ENCODE peak calls at places on chromosomes 5 and 9, in nine cellular contexts. S is fibroblast of lung, W is neuronal stem cell, A is colonic mucosa, K is GM23248, I is PC-3, J is kidney, B is IMR-90, T is endothelial cell of umbilical vein. M is an unnamed sample.

GRCh38 chr9:69173891-69174644 is at the start of gene TJP2:
- DNase-seq in T (peak), K (peak), B (peak), J (peak), S (peak), A (peak), W (peak), I (no peak), M (peak)

GRCh38 chr5:96825243-96825642 is 17.5 kb upstream of the ERAP1 start:
- DNase-seq in B (no peak), S (no peak), J (no peak), K (no peak), W (no peak), A (no peak), T (no peak), I (no peak), M (no peak)

GRCh38 chr5:137305971-137306592 is 193.0 kb downstream of the SPOCK1 start:
- DNase-seq in J (no peak), B (no peak), T (no peak), A (peak), W (no peak), I (no peak), S (no peak), K (no peak), M (no peak)

GRCh38 chr9:79026311-79026710 is 545.5 kb upstream of the TLE4 start:
- DNase-seq in A (no peak), B (no peak), J (no peak), S (no peak), W (no peak), K (peak), I (no peak), T (peak), M (peak)

GRCh38 chr9:96158909-96159575 is 142.9 kb downstream of the HSD17B3 start:
- DNase-seq in A (no peak), W (no peak), B (no peak), J (no peak), T (peak), K (no peak), I (peak), S (no peak), M (peak)

GRCh38 chr5:158139161-158139560 is 280.2 kb upstream of the CLINT1 start:
- DNase-seq in S (peak), I (peak), J (no peak), A (no peak), B (no peak), T (no peak), W (no peak), K (peak), M (peak)

GRCh38 chr5:53879708-53880356 is 319.4 kb downstream of the NDUFS4 start:
- DNase-seq in A (no peak), K (no peak), I (no peak), W (no peak), J (no peak), B (no peak), T (no peak), S (no peak), M (no peak)

GRCh38 chr5:57441557-57441956 is 41.1 kb downstream of the ACTBL2 start:
- DNase-seq in B (peak), J (no peak), T (peak), W (no peak), I (peak), S (peak), K (peak), A (no peak), M (peak)

GRCh38 chr9:17160327-17160726 is 25.5 kb downstream of the CNTLN start:
- DNase-seq in W (no peak), A (no peak), T (no peak), K (no peak), B (no peak), I (no peak), J (no peak), S (no peak), M (no peak)

GRCh38 chr5:69024241-69024651 is 69.6 kb upstream of the SLC30A5 start:
- DNase-seq in T (peak), W (peak), S (peak), A (peak), I (peak), B (peak), J (no peak), K (peak), M (peak)

GRCh38 chr9:125240649-125240999 is 519 bp downstream of the HSPA5 start:
- DNase-seq in K (peak), S (peak), I (peak), B (no peak), A (peak), W (peak), T (no peak), J (no peak), M (peak)

GRCh38 chr9:126674365-126675146 is 60.8 kb downstream of the LMX1B start:
- DNase-seq in A (no peak), S (no peak), W (no peak), B (no peak), K (no peak), I (no peak), T (no peak), J (peak), M (no peak)

GRCh38 chr9:100350188-100350587 is 2.6 kb downstream of the TEX10 start:
- DNase-seq in A (no peak), W (no peak), S (no peak), B (no peak), T (no peak), J (no peak), K (peak), I (no peak), M (no peak)

GRCh38 chr5:140481758-140482157 is 65.7 kb upstream of the EIF4EBP3 start:
- DNase-seq in J (no peak), W (no peak), A (no peak), I (peak), K (peak), S (peak), B (peak), T (no peak), M (peak)

GRCh38 chr9:98193336-98193944 is 1.0 kb upstream of the CORO2A start:
- DNase-seq in B (no peak), W (no peak), J (no peak), I (no peak), A (no peak), S (no peak), T (no peak), K (no peak), M (no peak)

GRCh38 chr9:97515662-97516061 is 14.2 kb downstream of the TMOD1 start:
- DNase-seq in S (no peak), J (no peak), I (no peak), T (no peak), A (no peak), W (no peak), B (no peak), K (no peak), M (no peak)

GRCh38 chr5:3684771-3685354 is 89.2 kb downstream of the IRX1 start:
- DNase-seq in B (no peak), S (no peak), A (no peak), W (no peak), J (no peak), I (no peak), K (no peak), T (no peak), M (no peak)

GRCh38 chr5:150638053-150638444 is 2.4 kb upstream of the SYNPO start:
- DNase-seq in A (no peak), K (no peak), S (no peak), J (no peak), W (no peak), I (no peak), T (no peak), B (no peak), M (no peak)

GRCh38 chr9:15081021-15081753 is 171.0 kb upstream of the FREM1 start:
- DNase-seq in J (no peak), S (no peak), B (no peak), T (no peak), I (no peak), W (no peak), K (no peak), A (no peak), M (no peak)

GRCh38 chr9:78397045-78397843 is 100.3 kb downstream of the PSAT1 start:
- DNase-seq in I (no peak), W (peak), B (no peak), A (no peak), K (no peak), T (no peak), S (no peak), J (no peak), M (no peak)

GRCh38 chr5:10306806-10307205 is 896 bp downstream of the CMBL start:
- DNase-seq in T (no peak), A (peak), W (no peak), I (peak), B (no peak), J (no peak), K (no peak), S (no peak), M (no peak)

GRCh38 chr5:76426391-76426802 is 23.3 kb downstream of the IQGAP2 start:
- DNase-seq in B (no peak), W (peak), T (peak), J (no peak), S (no peak), I (no peak), K (no peak), A (no peak), M (no peak)

GRCh38 chr9:77800924-77801551 is 152.9 kb upstream of the GNA14 start:
- DNase-seq in W (no peak), I (no peak), B (no peak), J (no peak), T (no peak), A (no peak), S (no peak), K (no peak), M (peak)

GRCh38 chr9:93681316-93682154 is 105.2 kb downstream of the PHF2 start:
- DNase-seq in W (no peak), A (peak), J (peak), T (no peak), K (no peak), B (no peak), S (no peak), I (no peak), M (no peak)

GRCh38 chr9:83218411-83219090 is 155.6 kb upstream of the RASEF start:
- DNase-seq in K (no peak), A (no peak), T (no peak), J (no peak), S (no peak), W (no peak), I (no peak), B (no peak), M (no peak)

GRCh38 chr5:127068771-127069330 is 4.5 kb downstream of the C5orf63 start:
- DNase-seq in J (no peak), I (peak), K (peak), S (peak), A (no peak), W (no peak), B (peak), T (peak), M (no peak)

GRCh38 chr5:172071244-172071875 is 64.9 kb upstream of the FBXW11 start:
- DNase-seq in A (no peak), I (no peak), W (no peak), S (no peak), J (no peak), B (no peak), K (no peak), T (no peak), M (no peak)

GRCh38 chr9:111759762-111760639 is 34.7 kb downstream of the SHOC1 start:
- DNase-seq in S (peak), B (peak), K (peak), I (peak), J (no peak), T (peak), A (peak), W (peak), M (peak)

GRCh38 chr9:72871685-72872084 is 81.2 kb downstream of the ALDH1A1 start:
- DNase-seq in A (no peak), S (peak), I (peak), B (peak), K (peak), J (no peak), W (no peak), T (peak), M (peak)

GRCh38 chr5:55540024-55540423 is 5.3 kb upstream of the PLPP1 start:
- DNase-seq in B (peak), J (no peak), I (peak), W (no peak), T (no peak), K (peak), S (peak), A (no peak), M (peak)

GRCh38 chr5:86500947-86501346 is 116.8 kb upstream of the COX7C start:
- DNase-seq in S (no peak), T (no peak), I (peak), J (no peak), W (no peak), B (no peak), A (no peak), K (no peak), M (no peak)

GRCh38 chr9:34554211-34555001 is 31.6 kb upstream of the ENHO start:
- DNase-seq in J (peak), W (no peak), K (peak), S (no peak), A (no peak), T (no peak), I (no peak), B (no peak), M (no peak)

GRCh38 chr5:163106098-163106497 is 331.3 kb upstream of the CCNG1 start:
- DNase-seq in K (no peak), S (no peak), T (no peak), J (no peak), I (peak), W (no peak), B (no peak), A (no peak), M (no peak)

GRCh38 chr5:147504001-147504400 is 5.9 kb downstream of the DPYSL3 start:
- DNase-seq in W (no peak), A (peak), I (no peak), B (peak), S (peak), T (peak), J (no peak), K (peak), M (no peak)

GRCh38 chr5:39395521-39395920 is 29.3 kb downstream of the DAB2 start:
- DNase-seq in W (no peak), S (peak), A (no peak), I (peak), J (no peak), K (no peak), B (peak), T (no peak), M (peak)

GRCh38 chr5:159510282-159510681 is 180.0 kb upstream of the IL12B start:
- DNase-seq in A (peak), T (no peak), W (peak), K (peak), J (peak), B (peak), I (peak), S (peak), M (no peak)

GRCh38 chr5:14268738-14269137 is 125.6 kb downstream of the TRIO start:
- DNase-seq in K (peak), W (no peak), J (no peak), T (peak), I (no peak), A (no peak), S (peak), B (peak), M (no peak)

GRCh38 chr5:14268236-14268701 is 125.1 kb downstream of the TRIO start:
- DNase-seq in T (peak), A (no peak), W (no peak), J (no peak), K (peak), S (peak), I (peak), B (peak), M (peak)

GRCh38 chr5:14266171-14266570 is 123.0 kb downstream of the TRIO start:
- DNase-seq in J (no peak), W (no peak), A (no peak), B (no peak), K (peak), T (no peak), I (peak), S (no peak), M (no peak)

GRCh38 chr5:14266686-14267085 is 123.5 kb downstream of the TRIO start:
- DNase-seq in S (no peak), T (peak), I (peak), A (no peak), B (no peak), W (no peak), J (no peak), K (peak), M (no peak)

DNA sequence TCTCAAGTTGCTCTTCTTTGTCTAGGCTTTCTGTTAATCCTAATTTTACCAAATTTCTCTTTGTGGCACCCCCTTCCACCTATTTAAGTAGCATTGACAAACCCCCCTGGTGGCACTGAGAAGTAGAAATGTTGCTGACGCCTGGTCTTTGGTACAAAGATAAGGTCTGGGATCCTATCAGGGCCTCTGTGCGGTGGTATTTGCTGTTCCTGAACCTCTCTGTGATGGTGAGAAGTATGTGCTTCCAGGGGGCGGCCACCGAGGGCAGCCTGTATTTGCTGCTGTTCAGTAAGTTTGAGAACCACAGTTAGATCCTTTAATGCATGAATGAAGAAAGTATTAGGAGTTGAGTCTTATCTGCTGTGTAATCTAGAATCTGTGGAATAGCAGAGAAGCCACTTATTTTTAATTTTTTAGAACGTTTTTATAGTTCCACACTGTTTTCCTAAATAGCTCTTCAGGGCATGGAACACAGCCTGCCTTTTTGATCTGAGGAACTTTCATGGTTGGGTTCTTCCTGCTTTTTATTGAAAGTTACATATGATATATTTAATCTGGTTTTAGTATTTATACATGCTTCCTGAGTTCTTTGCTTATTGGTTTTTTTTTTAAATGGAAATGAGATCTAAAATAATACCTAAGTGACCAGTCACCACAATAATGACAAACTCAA is 124.2 kb downstream of the TRIO start:
- DNase-seq in W (no peak), S (no peak), K (no peak), T (peak), A (no peak), I (peak), B (no peak), J (no peak), M (no peak)
- H3K9ac ChIP-seq in W (no peak), S (no peak), K (peak), T (peak), A (no peak), I (peak), B (peak), J (no peak), M (peak)

DNA sequence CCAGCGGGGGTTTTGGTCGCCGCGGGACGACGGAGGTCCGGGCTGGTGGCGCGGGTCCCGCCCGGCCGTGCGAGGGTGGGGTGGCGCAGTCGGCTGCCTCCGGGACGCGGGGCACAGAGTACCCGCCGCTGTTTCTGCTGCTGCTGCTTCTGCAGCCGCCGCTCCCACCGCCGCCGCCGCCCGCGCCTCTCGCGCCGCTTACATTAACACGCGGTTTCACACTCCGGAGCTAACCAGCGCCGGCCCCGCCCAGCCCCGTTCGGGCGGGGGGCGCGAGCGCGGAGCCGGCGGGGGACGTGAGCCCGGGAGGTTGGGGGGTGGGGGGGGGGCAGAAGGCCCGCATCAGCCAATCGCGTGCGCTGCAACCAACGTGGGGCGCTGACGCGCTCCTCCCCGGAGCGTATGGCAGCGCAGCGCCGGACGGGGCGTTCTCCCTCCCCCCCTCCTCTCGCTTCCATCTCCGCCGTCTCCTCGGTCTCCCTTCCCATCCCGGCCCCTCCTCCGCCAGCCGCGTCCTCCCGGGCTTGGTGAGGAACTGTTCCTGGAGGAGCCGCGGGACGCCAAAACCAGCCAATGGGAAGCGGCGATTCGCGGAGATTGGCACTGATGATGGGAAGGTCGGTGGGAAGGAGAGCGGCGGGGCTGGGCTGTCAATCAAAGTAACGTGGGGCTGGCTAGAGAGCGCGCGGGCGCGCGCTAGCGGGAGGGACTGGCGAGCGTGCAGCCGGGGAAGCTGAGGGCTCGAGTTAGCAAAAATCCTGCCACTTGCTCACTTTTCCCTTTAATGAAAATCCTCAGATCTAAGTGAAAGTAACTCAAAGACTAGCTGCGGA is at the start of gene TLE1:
- DNase-seq in B (peak), I (peak), A (peak), S (peak), J (peak), K (peak), W (peak), T (peak), M (peak)
- H3K4me3 ChIP-seq in B (peak), I (peak), A (peak), S (peak), J (peak), K (peak), W (peak), T (peak), M (peak)

GRCh38 chr5:42516282-42517042 is 93.2 kb downstream of the GHR start:
- DNase-seq in J (no peak), B (no peak), S (no peak), I (no peak), K (no peak), A (peak), T (no peak), W (no peak), M (no peak)
- H3K9ac ChIP-seq in J (no peak), B (no peak), S (no peak), I (no peak), K (no peak), A (no peak), T (no peak), W (no peak), M (no peak)

GRCh38 chr5:179436321-179437122 is 91.3 kb upstream of the ADAMTS2 start:
- DNase-seq in T (no peak), W (no peak), I (no peak), B (no peak), A (no peak), K (no peak), J (no peak), S (no peak), M (no peak)
- H3K4me3 ChIP-seq in T (no peak), W (no peak), I (no peak), B (no peak), A (no peak), K (no peak), J (no peak), S (no peak), M (no peak)

GRCh38 chr5:34706084-34706483 is 50.0 kb downstream of the RAI14 start:
- DNase-seq in K (peak), B (no peak), A (no peak), T (peak), J (no peak), S (no peak), W (no peak), I (peak), M (no peak)
- H3K9ac ChIP-seq in K (no peak), B (no peak), A (no peak), T (peak), J (no peak), S (no peak), W (no peak), I (peak), M (no peak)

GRCh38 chr9:131056781-131057506 is 39.4 kb upstream of the AIF1L start:
- DNase-seq in W (no peak), K (no peak), A (no peak), B (no peak), S (no peak), T (no peak), J (no peak), I (no peak), M (no peak)
- H3K4me3 ChIP-seq in W (no peak), K (no peak), A (no peak), B (no peak), S (no peak), T (no peak), J (no peak), I (no peak), M (no peak)

DNA sequence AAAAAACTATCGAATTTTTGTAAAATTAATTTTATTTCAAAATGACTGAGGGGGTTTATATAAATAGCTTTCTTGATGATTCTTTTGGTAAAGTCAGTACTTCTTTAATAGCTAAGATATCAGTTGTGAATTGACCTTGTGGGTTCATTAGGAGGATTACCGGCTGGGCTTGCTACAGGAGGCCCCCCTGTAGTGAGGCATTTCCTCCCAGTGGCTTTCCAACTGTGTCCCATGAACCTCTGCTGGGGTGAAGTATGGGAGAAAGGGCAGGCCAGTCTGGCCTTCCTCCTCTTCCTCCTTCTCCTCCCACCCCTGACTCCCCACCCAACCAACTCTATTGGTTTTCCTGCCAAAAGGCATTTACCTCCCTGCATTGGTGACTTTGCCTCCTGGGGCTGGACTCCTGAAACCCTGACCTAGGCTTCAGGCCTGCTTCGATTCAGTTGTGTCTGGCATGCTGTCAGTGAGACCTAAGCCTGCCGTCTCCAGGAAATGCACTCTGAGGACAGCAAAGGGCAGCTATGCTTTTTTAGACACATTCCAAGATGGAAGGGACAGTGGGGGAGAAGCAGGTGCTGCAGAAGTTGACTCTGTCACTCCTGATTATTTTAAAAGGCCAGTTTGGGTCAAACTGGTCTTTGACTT is 144.8 kb downstream of the HSPA4 start:
- DNase-seq in W (no peak), B (no peak), I (no peak), J (no peak), K (no peak), T (no peak), A (no peak), S (no peak), M (no peak)
- H3K9ac ChIP-seq in W (no peak), B (no peak), I (no peak), J (no peak), K (no peak), T (no peak), A (no peak), S (no peak), M (no peak)

M was measured in mammary epithelial cell.